ENCODE peak calls at places on chromosomes 12 and 14, in seven cellular contexts. H is choroid plexus epithelial cell; A is stimulated activated CD4-positive, alpha-beta T cell treated with anti-CD3 and anti-CD28 coated beads, Interleukin-12 subunit alpha, Interleukin-12 subunit beta, amount 100 ng/mL, for 24 hours; F is NCI-H1092 treated with DMSO at 0.1 percent for 48 hours; P is CD8-positive, alpha-beta memory T cell; M is fibroblast of gingiva; C is COR-L47. D is an unnamed sample.
A peak's percentile ranks its signal among the peaks of the same experiment; 100 is the strongest.

GRCh38 chr14:52253503-52253902 is 14.0 kb upstream of the PTGDR start:
- DNase-seq in A (no peak), P (no peak), C (no peak), H (peak; percentile 18), M (peak; percentile 37), F (no peak), D (no peak)

GRCh38 chr12:30813741-30814687 is 59.3 kb upstream of the CAPRIN2 start:
- DNase-seq in H (peak; percentile 49), C (no peak), A (no peak), F (no peak), M (no peak), P (no peak), D (no peak)

GRCh38 chr14:91872517-91873470 is 5.5 kb upstream of the TC2N start:
- DNase-seq in M (peak; percentile 91), P (peak; percentile 77), H (peak; percentile 46), A (no peak), C (no peak), F (no peak), D (no peak)

GRCh38 chr12:131965073-131965472 is 15.3 kb downstream of the EP400 start:
- DNase-seq in P (no peak), C (no peak), H (no peak), F (no peak), A (no peak), M (no peak), D (no peak)

GRCh38 chr12:54028324-54029201 is at the start of gene HOXC6:
- DNase-seq in P (no peak), M (no peak), C (no peak), H (no peak), A (no peak), F (peak; percentile 69), D (peak; percentile 57)

GRCh38 chr14:91415794-91416743 is 1.6 kb downstream of the CCDC88C start:
- DNase-seq in F (no peak), M (no peak), C (no peak), A (peak; percentile 40), H (no peak), P (peak; percentile 86), D (no peak)

GRCh38 chr12:124869011-124869665 is 5.5 kb upstream of the SCARB1 start:
- DNase-seq in C (no peak), P (no peak), A (no peak), M (no peak), F (no peak), H (peak; percentile 45), D (no peak)

GRCh38 chr12:121781751-121782615 is 11.5 kb downstream of the RHOF start:
- DNase-seq in A (no peak), C (no peak), H (peak; percentile 59), F (no peak), M (no peak), P (peak; percentile 33), D (no peak)

GRCh38 chr12:93167841-93168492 is 209.8 kb upstream of the NUDT4 start:
- DNase-seq in M (no peak), A (no peak), H (peak; percentile 49), F (no peak), P (no peak), C (no peak), D (no peak)

GRCh38 chr12:57193706-57194245 is 22.8 kb upstream of the NXPH4 start:
- DNase-seq in C (no peak), H (no peak), P (no peak), M (no peak), F (no peak), A (no peak), D (no peak)

GRCh38 chr12:109773384-109774011 is 59.7 kb downstream of the TRPV4 start:
- DNase-seq in M (no peak), C (no peak), F (no peak), A (no peak), P (no peak), H (no peak), D (no peak)

GRCh38 chr12:13164271-13164670 is 32.3 kb upstream of the EMP1 start:
- DNase-seq in H (no peak), F (no peak), P (no peak), M (no peak), C (no peak), A (no peak), D (no peak)

GRCh38 chr12:120903382-120903817 is 758 bp downstream of the SPPL3 start:
- DNase-seq in F (peak; percentile 16), P (peak; percentile 71), M (peak; percentile 11), C (peak; percentile 19), H (peak; percentile 16), A (peak; percentile 35), D (no peak)

GRCh38 chr14:26163761-26164160 is 434.1 kb downstream of the NOVA1 start:
- DNase-seq in M (peak; percentile 8), F (peak; percentile 72), C (peak; percentile 44), P (no peak), H (peak; percentile 73), A (no peak), D (no peak)

GRCh38 chr12:12786716-12787601 is 1.5 kb downstream of the APOLD1 start:
- DNase-seq in M (peak; percentile 82), P (peak; percentile 73), H (peak; percentile 87), F (peak; percentile 84), A (peak; percentile 47), C (peak; percentile 33), D (peak; percentile 64)

GRCh38 chr14:64278458-64278857 is 15.7 kb downstream of the ESR2 start:
- DNase-seq in H (no peak), F (no peak), P (no peak), C (no peak), M (no peak), A (no peak), D (no peak)

GRCh38 chr14:59869381-59870255 is 958 bp downstream of the RTN1 start:
- DNase-seq in F (peak; percentile 71), M (no peak), H (no peak), P (no peak), C (peak; percentile 7), A (no peak), D (no peak)

GRCh38 chr12:32889073-32889760 is 7.4 kb downstream of the PKP2 start:
- DNase-seq in F (no peak), P (no peak), M (no peak), A (no peak), H (peak; percentile 55), C (no peak), D (no peak)

GRCh38 chr12:15984097-15984800 is 73.1 kb downstream of the DERA start:
- DNase-seq in F (no peak), H (no peak), A (no peak), C (no peak), P (no peak), M (no peak), D (no peak)

GRCh38 chr14:30763891-30764290 is 110.5 kb upstream of the COCH start:
- DNase-seq in C (no peak), A (no peak), M (no peak), P (no peak), F (no peak), H (no peak), D (no peak)

GRCh38 chr12:105214670-105215375 is 21.2 kb downstream of the APPL2 start:
- DNase-seq in P (no peak), M (no peak), C (no peak), H (no peak), F (no peak), A (no peak), D (peak; percentile 64)

GRCh38 chr12:111953455-111953854 is 59.5 kb downstream of the TMEM116 start:
- DNase-seq in P (no peak), H (peak; percentile 37), C (no peak), M (peak; percentile 13), F (no peak), A (no peak), D (peak; percentile 25)

GRCh38 chr14:20477211-20477876 is 8.1 kb downstream of the PNP start:
- DNase-seq in C (no peak), H (peak; percentile 49), M (no peak), P (peak; percentile 51), F (peak; percentile 9), A (no peak), D (no peak)

GRCh38 chr14:58298477-58298879 is at the start of gene ARID4A:
- DNase-seq in C (no peak), H (no peak), A (peak; percentile 69), F (no peak), M (no peak), P (no peak), D (no peak)

GRCh38 chr12:11958216-11959091 is 112.3 kb upstream of the BCL2L14 start:
- DNase-seq in F (no peak), H (peak; percentile 98), A (peak; percentile 23), C (no peak), M (peak; percentile 81), P (no peak), D (peak; percentile 95)

GRCh38 chr12:113334786-113335539 is at the start of gene SLC8B1:
- DNase-seq in F (peak; percentile 17), M (peak; percentile 81), A (peak; percentile 81), H (peak; percentile 75), P (peak; percentile 70), C (no peak), D (peak; percentile 50)

GRCh38 chr12:12333980-12334709 is 15.9 kb downstream of the MANSC1 start:
- DNase-seq in P (peak; percentile 50), C (peak; percentile 20), A (no peak), M (peak; percentile 9), F (peak; percentile 78), H (peak; percentile 59), D (no peak)

GRCh38 chr12:57603758-57604453 is 718 bp upstream of the DTX3 start:
- DNase-seq in P (no peak), A (no peak), C (no peak), H (peak; percentile 69), M (peak; percentile 45), F (no peak), D (peak; percentile 75)

GRCh38 chr12:83642205-83642604 is 955.5 kb downstream of the TMTC2 start:
- DNase-seq in F (no peak), M (no peak), A (no peak), P (no peak), H (no peak), C (no peak), D (no peak)

GRCh38 chr14:95979339-95980042 is 59.7 kb upstream of the C14orf132 start:
- DNase-seq in A (no peak), C (peak; percentile 25), F (peak; percentile 34), P (no peak), H (peak; percentile 1), M (no peak), D (no peak)

GRCh38 chr14:101961011-101961721 is 3.2 kb upstream of the DYNC1H1 start:
- DNase-seq in A (peak; percentile 53), C (peak; percentile 90), H (peak; percentile 88), M (peak; percentile 69), P (peak; percentile 67), F (peak; percentile 78), D (peak; percentile 46)

GRCh38 chr12:25463005-25463404 is 90.1 kb downstream of the LMNTD1 start:
- DNase-seq in M (no peak), P (no peak), A (no peak), C (no peak), F (no peak), H (no peak), D (no peak)

GRCh38 chr12:3882896-3883564 is 9.8 kb upstream of the PARP11 start:
- DNase-seq in C (no peak), H (peak; percentile 50), F (no peak), A (no peak), M (no peak), P (no peak), D (no peak)

GRCh38 chr12:52280796-52281560 is 6.5 kb downstream of the KRT86 start:
- DNase-seq in C (no peak), F (no peak), P (no peak), H (peak; percentile 98), A (no peak), M (peak; percentile 99), D (peak; percentile 98)

D was measured in stromal cell of bone marrow.